ENCODE peak calls at places on chromosomes 12 and 14, in six cellular contexts. H is activated CD8-positive, alpha-beta memory T cell treated with anti-CD3 and anti-CD28 coated beads for 48 hours; N is left cardiac atrium; A is cerebellum; T is SW480; M is left colon. Z is an unnamed sample.

GRCh38 chr12:114996382-114996781 is 312.4 kb upstream of the TBX3 start:
- DNase-seq in H (no peak), N (no peak), A (no peak), T (no peak), M (no peak), Z (no peak)

GRCh38 chr12:54370218-54370730 is 6.0 kb upstream of the GPR84 start:
- DNase-seq in H (no peak), N (peak; percentile 85), A (peak; percentile 80), T (no peak), M (peak; percentile 67), Z (no peak)

GRCh38 chr14:65080954-65081747 is 21.2 kb downstream of the MAX start:
- DNase-seq in H (no peak), N (no peak), A (no peak), T (no peak), M (peak; percentile 88), Z (no peak)

GRCh38 chr12:89472508-89472907 is 52.1 kb downstream of the GALNT4 start:
- DNase-seq in H (no peak), N (no peak), A (no peak), T (no peak), M (no peak), Z (no peak)

GRCh38 chr12:42039146-42039545 is 105.5 kb downstream of the GXYLT1 start:
- DNase-seq in H (no peak), N (no peak), A (no peak), T (no peak), M (no peak), Z (no peak)

GRCh38 chr12:9030776-9031175 is 41.4 kb downstream of the KLRG1 start:
- DNase-seq in H (no peak), N (no peak), A (no peak), T (no peak), M (no peak), Z (no peak)

GRCh38 chr12:23950775-23951391 is 1.4 kb upstream of the SOX5 start:
- DNase-seq in H (no peak), N (peak; percentile 21), A (no peak), T (peak; percentile 73), M (no peak), Z (no peak)

GRCh38 chr12:119075222-119075787 is 94.0 kb downstream of the SRRM4 start:
- DNase-seq in H (no peak), N (no peak), A (no peak), T (no peak), M (no peak), Z (no peak)

GRCh38 chr12:751828-752672 is at the start of gene WNK1:
- DNase-seq in H (peak; percentile 95), N (peak; percentile 97), A (peak; percentile 96), T (peak; percentile 100), M (peak; percentile 96), Z (peak; percentile 97)

Z was measured in Peyer's patch.